ENCODE peak calls at places on chromosome 17, in nine cellular contexts. J is OCI-LY7, R is mucosa of descending colon, K is fibroblast of pulmonary artery, G is body of pancreas, Q is neural progenitor cell, S is astrocyte of the spinal cord, W is heart right ventricle, T is IMR-90. I is an unnamed sample.

GRCh38 chr17:81020767-81021497 is 14.0 kb upstream of the BAIAP2 start:
- DNase-seq in J (no peak), R (peak), K (peak), G (no peak), Q (no peak), S (peak), W (peak), T (peak), I (no peak)

GRCh38 chr17:10932938-10933337 is 95.1 kb upstream of the PIRT start:
- DNase-seq in J (no peak), R (no peak), K (no peak), G (no peak), Q (no peak), S (no peak), W (no peak), T (no peak), I (no peak)

GRCh38 chr17:41618341-41619161 is 5.8 kb downstream of the KRT17 start:
- DNase-seq in J (no peak), R (no peak), K (no peak), G (no peak), Q (no peak), S (no peak), W (no peak), T (no peak), I (no peak)

GRCh38 chr17:66956941-66957340 is 7.6 kb upstream of the CACNG4 start:
- DNase-seq in J (no peak), R (no peak), K (no peak), G (no peak), Q (no peak), S (no peak), W (no peak), T (no peak), I (no peak)

GRCh38 chr17:36463916-36464764 is 22.3 kb upstream of the ZNHIT3 start:
- DNase-seq in J (no peak), R (peak), K (peak), G (peak), Q (peak), S (peak), W (peak), T (peak), I (peak)

GRCh38 chr17:39652635-39653315 is 12.4 kb upstream of the TCAP start:
- DNase-seq in J (no peak), R (peak), K (peak), G (no peak), Q (peak), S (no peak), W (no peak), T (no peak), I (no peak)

GRCh38 chr17:2967515-2967914 is 95.9 kb downstream of the OR1D5 start:
- DNase-seq in J (no peak), R (no peak), K (no peak), G (no peak), Q (no peak), S (no peak), W (no peak), T (no peak), I (no peak)

GRCh38 chr17:55609737-55610201 is 98.5 kb upstream of the SMIM36 start:
- DNase-seq in J (no peak), R (no peak), K (peak), G (no peak), Q (no peak), S (peak), W (peak), T (peak), I (no peak)

GRCh38 chr17:67479119-67479517 is 102.0 kb downstream of the PITPNC1 start:
- DNase-seq in J (no peak), R (no peak), K (no peak), G (no peak), Q (no peak), S (no peak), W (no peak), T (no peak), I (no peak)

GRCh38 chr17:75684924-75685323 is 17.8 kb downstream of the SAP30BP start:
- DNase-seq in J (no peak), R (peak), K (no peak), G (no peak), Q (no peak), S (peak), W (no peak), T (no peak), I (no peak)

GRCh38 chr17:50593321-50593720 is 32.8 kb downstream of the CACNA1G start:
- DNase-seq in J (no peak), R (no peak), K (no peak), G (peak), Q (peak), S (no peak), W (peak), T (no peak), I (no peak)

GRCh38 chr17:19546289-19547065 is 12.8 kb downstream of the SLC47A1 start:
- DNase-seq in J (peak), R (peak), K (no peak), G (no peak), Q (peak), S (no peak), W (peak), T (no peak), I (no peak)

GRCh38 chr17:74116087-74116717 is 87.3 kb upstream of the RPL38 start:
- DNase-seq in J (no peak), R (no peak), K (no peak), G (no peak), Q (no peak), S (peak), W (no peak), T (no peak), I (no peak)

GRCh38 chr17:6480325-6480675 is 36.0 kb downstream of the PIMREG start:
- DNase-seq in J (no peak), R (no peak), K (no peak), G (no peak), Q (peak), S (no peak), W (no peak), T (no peak), I (no peak)

GRCh38 chr17:66793810-66794209 is 41.1 kb upstream of the CACNG5 start:
- DNase-seq in J (no peak), R (no peak), K (no peak), G (no peak), Q (no peak), S (no peak), W (no peak), T (no peak), I (no peak)

GRCh38 chr17:66843606-66844005 is 8.7 kb downstream of the CACNG5 start:
- DNase-seq in J (no peak), R (no peak), K (no peak), G (no peak), Q (no peak), S (no peak), W (no peak), T (no peak), I (no peak)

GRCh38 chr17:79797492-79798295 is 817 bp upstream of the CBX8 start:
- DNase-seq in J (peak), R (peak), K (no peak), G (no peak), Q (peak), S (no peak), W (peak), T (no peak), I (no peak)

GRCh38 chr17:21210411-21211076 is 3.4 kb downstream of the TMEM11 start:
- DNase-seq in J (no peak), R (peak), K (no peak), G (no peak), Q (peak), S (no peak), W (no peak), T (no peak), I (no peak)

GRCh38 chr17:78739331-78739853 is 42.7 kb downstream of the CYTH1 start:
- DNase-seq in J (peak), R (no peak), K (no peak), G (no peak), Q (no peak), S (no peak), W (no peak), T (no peak), I (peak)

GRCh38 chr17:162689-163088 is 18.8 kb downstream of the DOC2B start:
- DNase-seq in J (no peak), R (no peak), K (no peak), G (no peak), Q (no peak), S (no peak), W (no peak), T (no peak), I (no peak)

GRCh38 chr17:13597723-13598347 is 3.9 kb downstream of the HS3ST3A1 start:
- DNase-seq in J (peak), R (no peak), K (peak), G (peak), Q (peak), S (peak), W (no peak), T (peak), I (no peak)

GRCh38 chr17:57396515-57396921 is 140.2 kb downstream of the MSI2 start:
- DNase-seq in J (no peak), R (no peak), K (no peak), G (no peak), Q (no peak), S (no peak), W (no peak), T (no peak), I (no peak)

GRCh38 chr17:6548578-6549330 is 7.6 kb downstream of the PITPNM3 start:
- DNase-seq in J (peak), R (peak), K (no peak), G (no peak), Q (no peak), S (no peak), W (no peak), T (no peak), I (no peak)

GRCh38 chr17:13864551-13864950 is 204.8 kb upstream of the COX10 start:
- DNase-seq in J (no peak), R (no peak), K (peak), G (no peak), Q (no peak), S (peak), W (no peak), T (peak), I (peak)

GRCh38 chr17:64983708-64984107 is 64.4 kb upstream of the LRRC37A3 start:
- DNase-seq in J (peak), R (no peak), K (no peak), G (no peak), Q (no peak), S (no peak), W (no peak), T (no peak), I (no peak)
- H3K4me3 ChIP-seq in J (no peak), R (no peak), K (no peak), G (no peak), Q (no peak), S (no peak), W (no peak), T (no peak), I (no peak)

GRCh38 chr17:45424769-45425124 is 7.9 kb downstream of the ARHGAP27 start:
- DNase-seq in J (no peak), R (no peak), K (no peak), G (no peak), Q (no peak), S (no peak), W (no peak), T (no peak), I (no peak)

GRCh38 chr17:45427181-45427835 is 5.4 kb downstream of the ARHGAP27 start:
- DNase-seq in J (no peak), R (peak), K (no peak), G (no peak), Q (no peak), S (no peak), W (no peak), T (no peak), I (no peak)

GRCh38 chr17:45425125-45425983 is 7.3 kb downstream of the ARHGAP27 start:
- DNase-seq in J (no peak), R (peak), K (peak), G (peak), Q (peak), S (peak), W (no peak), T (peak), I (peak)

GRCh38 chr17:45426561-45426960 is 6.1 kb downstream of the ARHGAP27 start:
- DNase-seq in J (no peak), R (peak), K (no peak), G (no peak), Q (no peak), S (no peak), W (no peak), T (no peak), I (no peak)

GRCh38 chr17:45425984-45426413 is 6.7 kb downstream of the ARHGAP27 start:
- DNase-seq in J (no peak), R (no peak), K (no peak), G (no peak), Q (no peak), S (no peak), W (no peak), T (no peak), I (no peak)
- TF ChIP-seq CTCF in J (no peak), R (no peak), K (no peak), G (no peak), Q (no peak), S (no peak), W (no peak), T (no peak), I (no peak)

DNA sequence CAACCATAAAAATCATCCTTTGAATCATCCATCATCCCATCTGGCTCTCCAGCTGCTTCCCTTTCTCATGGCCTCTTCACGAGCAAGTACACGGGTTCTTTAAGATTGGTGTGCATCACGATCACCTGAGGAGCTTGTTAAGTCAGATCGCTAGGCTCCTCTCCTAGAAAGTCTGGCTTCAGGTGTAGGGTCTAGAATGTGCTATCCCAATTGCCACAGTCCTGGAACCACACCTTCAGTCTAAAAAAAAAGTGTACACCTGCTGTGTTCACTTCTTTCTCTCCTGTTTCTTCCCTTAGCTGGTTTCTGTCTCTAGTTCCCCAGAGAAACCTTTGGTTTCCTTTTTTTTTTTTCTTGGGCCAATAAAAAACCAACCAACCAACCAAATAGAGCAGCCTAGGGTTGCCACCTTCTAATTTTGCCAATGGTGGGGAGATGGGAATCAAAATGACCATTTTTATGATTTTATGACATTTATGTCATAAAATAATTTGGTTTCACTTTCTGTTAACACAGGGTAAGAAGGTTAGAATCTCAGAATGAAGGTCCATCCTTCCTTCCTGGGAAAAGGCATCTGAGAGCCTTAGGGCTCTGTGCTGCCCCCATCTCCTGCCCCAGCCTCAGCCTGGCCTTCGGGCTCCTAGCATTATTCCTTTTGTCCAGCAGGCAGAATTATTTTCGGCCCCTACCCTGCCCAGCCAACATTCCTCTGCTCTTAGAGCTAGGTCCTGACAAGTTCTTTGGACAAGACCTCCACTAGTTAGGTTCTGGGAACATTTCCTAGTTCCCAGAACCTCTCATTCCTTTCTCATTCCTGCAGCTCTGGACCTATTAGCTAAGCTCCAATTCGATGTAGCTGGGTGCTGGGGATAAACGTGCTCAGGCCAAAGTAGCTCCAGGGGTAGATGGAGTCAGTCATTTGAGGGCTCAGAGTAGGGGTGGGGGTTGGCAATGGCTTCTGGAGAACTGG is 1.9 kb upstream of the GGT6 start:
- DNase-seq in J (peak), R (peak), K (no peak), G (no peak), Q (no peak), S (no peak), W (no peak), T (no peak), I (no peak)
- H3K4me3 ChIP-seq in J (peak), R (no peak), K (no peak), G (no peak), Q (no peak), S (no peak), W (no peak), T (no peak), I (no peak)

GRCh38 chr17:77374170-77374936 is 233.6 kb downstream of the SEC14L1 start:
- DNase-seq in J (peak), R (peak), K (peak), G (peak), Q (peak), S (peak), W (peak), T (peak), I (peak)
- TF ChIP-seq CTCF in J (peak), R (no peak), K (peak), G (peak), Q (peak), S (peak), W (peak), T (peak), I (peak)

DNA sequence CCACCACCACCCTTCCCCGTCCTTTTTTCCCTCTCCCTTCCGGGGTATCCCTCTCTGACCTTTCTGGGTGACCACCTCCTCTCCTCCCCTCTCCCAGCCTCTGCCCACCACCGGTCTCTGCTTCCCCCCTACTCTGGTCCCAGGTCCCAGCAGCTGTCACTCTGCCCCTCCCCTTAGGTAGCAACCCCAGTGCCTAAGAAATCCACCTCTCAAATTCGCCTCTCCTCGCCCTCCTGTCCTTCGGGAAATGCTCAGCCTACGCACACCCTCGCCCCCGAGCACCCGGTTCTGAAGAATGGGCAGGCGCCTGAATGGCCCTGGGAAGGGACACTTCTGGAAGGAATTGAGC is 775 bp upstream of the SP6 start:
- DNase-seq in J (no peak), R (no peak), K (no peak), G (no peak), Q (peak), S (no peak), W (no peak), T (no peak), I (no peak)
- H3K4me3 ChIP-seq in J (no peak), R (no peak), K (no peak), G (no peak), Q (peak), S (no peak), W (no peak), T (no peak), I (no peak)

I was measured in astrocyte of the cerebellum.